ENCODE peak calls at places on chromosomes 16 and 17, in ten cellular contexts. K, M, J, N, E, Q, F, T, D and A are unnamed samples.

GRCh38 chr17:62965149-62965648 is 836 bp upstream of the TANC2 start:
- DNase-seq in K (no peak), M (no peak), J (no peak), N (peak; percentile 40), E (no peak), Q (no peak), F (no peak), T (no peak), D (no peak), A (peak; percentile 8)

GRCh38 chr17:43721537-43722268 is 36.9 kb downstream of the SOST start:
- DNase-seq in K (no peak), M (no peak), J (no peak), N (no peak), E (peak; percentile 63), Q (no peak), F (no peak), T (no peak), D (peak; percentile 46), A (peak; percentile 34)

GRCh38 chr16:75104836-75105235 is 11.7 kb downstream of the LDHD start:
- DNase-seq in K (no peak), M (no peak), J (no peak), N (no peak), E (no peak), Q (no peak), F (no peak), T (no peak), D (no peak), A (no peak)

GRCh38 chr17:57016764-57017116 is 38.8 kb downstream of the SCPEP1 start:
- DNase-seq in K (no peak), M (no peak), J (no peak), N (no peak), E (peak; percentile 99), Q (no peak), F (no peak), T (no peak), D (no peak), A (no peak)

GRCh38 chr17:58534331-58534730 is 19.9 kb upstream of the MTMR4 start:
- DNase-seq in K (no peak), M (no peak), J (no peak), N (no peak), E (no peak), Q (no peak), F (no peak), T (no peak), D (no peak), A (no peak)

GRCh38 chr17:37614391-37614790 is 5.2 kb upstream of the SYNRG start:
- DNase-seq in K (no peak), M (peak; percentile 90), J (no peak), N (no peak), E (no peak), Q (no peak), F (no peak), T (no peak), D (peak; percentile 50), A (no peak)

GRCh38 chr17:80244871-80245509 is 15.7 kb upstream of the RNF213 start:
- DNase-seq in K (no peak), M (no peak), J (no peak), N (no peak), E (no peak), Q (no peak), F (no peak), T (no peak), D (no peak), A (no peak)

GRCh38 chr17:79835953-79836951 is 3.0 kb downstream of the CBX4 start:
- DNase-seq in K (peak; percentile 70), M (no peak), J (no peak), N (no peak), E (peak; percentile 64), Q (no peak), F (no peak), T (no peak), D (no peak), A (no peak)

GRCh38 chr16:61313931-61314330 is 722.3 kb downstream of the CDH8 start:
- DNase-seq in K (no peak), M (no peak), J (no peak), N (no peak), E (no peak), Q (no peak), F (no peak), T (no peak), D (no peak), A (no peak)

GRCh38 chr16:30660424-30661251 is 2.4 kb downstream of the FBRS start:
- DNase-seq in K (no peak), M (peak; percentile 46), J (peak; percentile 18), N (peak; percentile 61), E (no peak), Q (no peak), F (no peak), T (peak; percentile 84), D (no peak), A (no peak)

GRCh38 chr16:3122926-3123570 is 10.7 kb downstream of the ZNF205 start:
- DNase-seq in K (no peak), M (no peak), J (no peak), N (no peak), E (no peak), Q (no peak), F (no peak), T (no peak), D (no peak), A (no peak)

GRCh38 chr17:35404360-35404759 is 27.9 kb downstream of the SLFN12 start:
- DNase-seq in K (no peak), M (peak; percentile 28), J (no peak), N (no peak), E (peak; percentile 69), Q (no peak), F (no peak), T (no peak), D (peak; percentile 24), A (no peak)

GRCh38 chr17:76585649-76586593 is at the start of gene ST6GALNAC2:
- DNase-seq in K (peak; percentile 75), M (peak; percentile 55), J (no peak), N (no peak), E (peak; percentile 59), Q (peak; percentile 45), F (peak; percentile 37), T (peak; percentile 30), D (peak; percentile 42), A (no peak)